ENCODE peak calls at places on chromosome 13, in ten cellular contexts. L, Z, N, U, I, D, O, G, V and Y are unnamed samples.

GRCh38 chr13:26327905-26328304 is 74.0 kb downstream of the CDK8 start:
- DNase-seq in G (no peak), N (no peak), U (peak; percentile 6), L (no peak), V (no peak), O (no peak), I (no peak), Z (peak; percentile 46), D (no peak), Y (no peak)

GRCh38 chr13:30569901-30570576 is 47.7 kb upstream of the USPL1 start:
- DNase-seq in N (peak; percentile 98), V (no peak), D (peak; percentile 96), U (peak; percentile 88), I (no peak), G (peak; percentile 99), L (no peak), Z (no peak), O (peak; percentile 96), Y (no peak)

GRCh38 chr13:93298741-93299140 is 72.1 kb downstream of the GPC6 start:
- DNase-seq in G (peak; percentile 57), O (peak; percentile 71), N (peak; percentile 60), D (no peak), V (no peak), Z (no peak), I (no peak), U (no peak), L (no peak), Y (no peak)

GRCh38 chr13:99225078-99225477 is 24.4 kb downstream of the UBAC2 start:
- DNase-seq in L (no peak), I (no peak), D (no peak), Z (no peak), N (no peak), V (no peak), G (no peak), U (no peak), O (no peak), Y (no peak)

GRCh38 chr13:37646531-37646930 is 48.0 kb upstream of the POSTN start:
- DNase-seq in O (no peak), N (no peak), U (no peak), D (peak; percentile 59), L (no peak), Z (no peak), V (no peak), G (no peak), I (no peak), Y (no peak)

GRCh38 chr13:19178901-19179593 is 2.6 kb downstream of the TUBA3C start:
- DNase-seq in N (no peak), G (no peak), L (no peak), Z (no peak), I (no peak), O (no peak), U (no peak), D (no peak), V (no peak), Y (no peak)

GRCh38 chr13:113955691-113956090 is 18.2 kb downstream of the C13orf46 start:
- DNase-seq in I (no peak), Z (no peak), O (no peak), D (no peak), V (no peak), U (no peak), G (no peak), N (no peak), L (no peak), Y (no peak)

GRCh38 chr13:112627161-112627560 is 39.2 kb upstream of the TUBGCP3 start:
- DNase-seq in N (no peak), I (no peak), D (no peak), Z (no peak), O (no peak), G (no peak), V (no peak), L (no peak), U (no peak), Y (no peak)

GRCh38 chr13:84121456-84121855 is 239.2 kb upstream of the SLITRK1 start:
- DNase-seq in G (no peak), I (no peak), Z (no peak), N (no peak), V (no peak), L (no peak), U (no peak), O (no peak), D (peak; percentile 43), Y (no peak)

DNA sequence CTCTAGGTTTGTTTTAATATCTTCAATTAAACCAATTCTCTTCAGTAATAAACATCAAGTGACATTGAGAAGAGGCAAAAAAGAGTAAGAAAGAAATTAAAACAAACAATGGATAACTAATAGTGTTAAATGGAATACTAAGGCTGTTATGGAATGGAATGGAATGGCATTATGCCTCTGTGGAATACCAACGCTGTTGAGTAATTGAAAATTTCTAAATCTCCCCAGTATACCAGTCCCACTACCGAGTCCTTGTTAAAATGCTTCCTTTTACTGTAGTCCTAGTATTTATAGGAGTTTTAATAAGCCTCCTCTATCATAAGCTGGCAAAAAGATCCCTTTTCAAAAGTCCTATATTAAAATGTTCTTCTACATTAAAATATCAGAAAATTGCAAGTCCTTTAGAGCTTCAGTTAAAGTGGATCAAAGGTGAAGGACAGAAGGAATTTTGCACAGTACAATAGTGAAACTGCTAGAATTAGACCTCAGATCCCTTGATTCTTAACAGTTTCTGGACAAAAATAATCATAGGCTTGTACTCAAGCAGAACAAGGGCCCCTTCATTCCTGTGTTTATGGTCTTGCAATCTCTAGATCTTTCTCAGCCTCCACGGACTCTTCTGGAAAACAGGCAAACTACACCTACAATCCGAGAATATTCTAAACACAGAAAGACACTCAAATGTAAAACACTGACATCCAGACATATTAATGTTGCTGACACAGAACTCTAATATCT is 128.2 kb downstream of the PCDH9 start:
- DNase-seq in V (no peak), O (peak; percentile 29), L (no peak), N (no peak), Z (no peak), U (no peak), I (no peak), D (no peak), G (no peak), Y (no peak)
- H3K4me3 ChIP-seq in V (no peak overlapping the region), O (no peak overlapping the region), L (no peak overlapping the region), N (no peak overlapping the region), Z (no peak overlapping the region), U (no peak overlapping the region), I (no peak overlapping the region), D (no peak overlapping the region), G (no peak overlapping the region), Y (no peak overlapping the region)

DNA sequence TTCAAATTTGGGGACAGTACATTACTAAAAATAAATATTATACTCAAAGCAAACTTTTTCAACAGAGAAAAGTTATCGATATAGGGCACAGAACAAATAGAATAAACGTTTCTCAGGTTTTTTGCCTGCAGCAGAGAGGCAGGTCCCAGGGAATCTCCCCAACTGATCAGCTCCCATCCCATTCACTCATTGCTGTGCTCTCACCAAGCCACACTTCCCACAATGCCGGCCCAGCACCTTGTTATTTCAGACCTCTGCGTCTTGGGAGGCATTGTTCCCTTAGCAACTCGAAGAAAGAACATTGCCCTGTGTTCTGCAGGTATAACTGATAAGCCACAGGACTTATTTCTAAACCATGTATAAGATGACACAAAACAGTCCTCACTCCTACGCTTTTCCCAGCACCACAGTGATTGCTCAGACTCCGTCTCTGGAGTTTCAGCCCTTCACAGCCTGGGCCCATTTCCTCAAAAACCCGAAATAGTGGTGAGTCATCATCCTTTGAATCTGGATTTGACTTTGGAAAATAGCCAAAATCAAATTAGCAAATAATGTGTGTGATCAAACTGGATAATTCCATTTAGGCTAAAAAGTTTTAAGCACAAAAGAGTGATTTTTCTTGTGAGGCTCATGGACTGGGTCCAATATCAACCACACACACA is 100.4 kb downstream of the DCLK1 start:
- DNase-seq in I (no peak), G (peak; percentile 96), D (peak; percentile 95), L (no peak), U (peak; percentile 39), V (no peak), Z (no peak), N (peak; percentile 99), O (no peak), Y (no peak)
- H3K4me3 ChIP-seq in I (no peak overlapping the region), G (no peak overlapping the region), D (no peak overlapping the region), L (no peak overlapping the region), U (no peak overlapping the region), V (no peak overlapping the region), Z (no peak overlapping the region), N (no peak overlapping the region), O (no peak overlapping the region), Y (no peak overlapping the region)

GRCh38 chr13:36297600-36298338 is at the start of gene CCDC169:
- DNase-seq in I (peak; percentile 80), V (peak; percentile 24), D (peak; percentile 54), O (peak; percentile 79), L (peak; percentile 40), N (peak; percentile 59), G (peak; percentile 83), U (peak; percentile 44), Z (no peak), Y (peak; percentile 12)
- H3K4me3 ChIP-seq in I (peak within 1 kb of the TSS; percentile 79), V (peak within 1 kb of the TSS; percentile 47), D (peak within 1 kb of the TSS; percentile 67), O (peak within 1 kb of the TSS; percentile 63), L (peak within 1 kb of the TSS; percentile 55), N (peak within 1 kb of the TSS; percentile 79), G (peak within 1 kb of the TSS; percentile 81), U (peak within 1 kb of the TSS; percentile 72), Z (no peak within 1 kb of the TSS), Y (no peak within 1 kb of the TSS)

GRCh38 chr13:33542309-33543088 is 256.9 kb upstream of the STARD13 start:
- DNase-seq in O (peak; percentile 99), U (peak; percentile 97), L (peak; percentile 100), Z (peak; percentile 99), V (peak; percentile 98), N (peak; percentile 100), I (peak; percentile 99), G (peak; percentile 100), D (peak; percentile 100), Y (peak; percentile 100)

GRCh38 chr13:33541962-33542308 is 256.4 kb upstream of the STARD13 start:
- DNase-seq in N (no peak), U (no peak), O (no peak), G (no peak), Z (no peak), V (no peak), D (no peak), L (no peak), I (no peak), Y (no peak)

GRCh38 chr13:33537691-33538090 is 252.1 kb upstream of the STARD13 start:
- DNase-seq in O (peak; percentile 63), I (no peak), D (no peak), N (peak; percentile 46), L (no peak), Z (no peak), U (no peak), G (no peak), V (no peak), Y (no peak)

GRCh38 chr13:33531484-33531883 is 245.9 kb upstream of the STARD13 start:
- DNase-seq in N (no peak), I (no peak), L (no peak), D (no peak), V (no peak), G (no peak), O (no peak), U (no peak), Z (no peak), Y (no peak)

DNA sequence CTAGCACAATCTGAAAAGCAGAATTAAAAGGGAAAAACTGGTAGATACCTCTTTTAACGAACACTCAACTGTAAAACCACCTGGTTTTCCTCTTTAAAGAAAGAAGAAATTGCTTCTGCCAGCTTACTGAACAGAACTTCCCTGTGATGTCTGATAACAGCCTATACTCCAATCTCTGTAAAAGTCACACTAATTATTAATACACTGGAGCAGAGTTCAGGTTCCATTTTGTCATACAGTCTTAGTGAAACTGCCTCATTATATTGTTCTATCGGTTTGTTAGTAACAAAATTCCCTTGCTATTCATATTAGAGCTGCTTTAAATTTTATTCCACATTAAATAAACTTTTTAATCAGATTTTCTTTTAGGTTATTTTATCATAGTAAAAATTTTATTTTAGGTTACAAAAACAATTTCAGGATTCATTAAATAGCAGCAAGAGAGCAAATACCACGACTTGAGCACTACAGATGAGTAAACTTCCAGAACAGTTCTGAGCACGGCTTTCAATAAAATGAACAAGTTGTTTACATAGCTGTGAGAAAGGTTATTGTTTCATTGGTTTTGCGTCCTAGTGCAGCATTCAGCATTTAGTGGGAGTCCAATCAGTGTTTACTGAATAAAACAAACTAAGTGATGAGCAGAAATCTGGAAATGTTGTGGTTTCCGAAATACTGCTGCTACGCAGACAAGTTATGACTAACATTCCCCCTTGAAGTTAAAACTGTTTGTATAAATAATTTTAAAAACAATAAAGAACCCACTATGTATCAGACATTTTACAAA is 251.3 kb upstream of the STARD13 start:
- DNase-seq in V (no peak), N (peak; percentile 82), G (peak; percentile 25), L (no peak), Z (no peak), U (peak; percentile 88), I (no peak), O (peak; percentile 93), D (no peak), Y (no peak)
- H3K4me3 ChIP-seq in V (no peak overlapping the region), N (no peak overlapping the region), G (no peak overlapping the region), L (no peak overlapping the region), Z (no peak overlapping the region), U (peak overlapping the region; percentile 53), I (no peak overlapping the region), O (no peak overlapping the region), D (no peak overlapping the region), Y (no peak overlapping the region)